ENCODE peak calls at places on chromosome 5, in five cellular contexts. I is dorsolateral prefrontal cortex, A is coronary artery, N is DND-41, M is ovary. Y is an unnamed sample.

GRCh38 chr5:109177782-109178181 is 232.0 kb downstream of the PJA2 start:
- DNase-seq in I (no peak), A (no peak), N (no peak), M (no peak), Y (no peak)

GRCh38 chr5:123811771-123812170 is 299.8 kb downstream of the CSNK1G3 start:
- DNase-seq in I (no peak), A (no peak), N (no peak), M (no peak), Y (no peak)

GRCh38 chr5:7501066-7501465 is 105.1 kb downstream of the ADCY2 start:
- DNase-seq in I (no peak), A (no peak), N (no peak), M (no peak), Y (no peak)

GRCh38 chr5:150593996-150594395 is 46.5 kb upstream of the SYNPO start:
- DNase-seq in I (no peak), A (no peak), N (no peak), M (no peak), Y (no peak)

GRCh38 chr5:4078544-4078943 is 482.9 kb downstream of the IRX1 start:
- DNase-seq in I (no peak), A (no peak), N (no peak), M (no peak), Y (no peak)

GRCh38 chr5:126055348-126055729 is 367.9 kb upstream of the GRAMD2B start:
- DNase-seq in I (no peak), A (no peak), N (no peak), M (no peak), Y (no peak)

GRCh38 chr5:54541823-54542783 is 24.5 kb downstream of the SNX18 start:
- DNase-seq in I (no peak), A (no peak), N (no peak), M (no peak), Y (no peak)

GRCh38 chr5:132237670-132238069 is 10.0 kb upstream of the P4HA2 start:
- DNase-seq in I (no peak), A (peak), N (no peak), M (no peak), Y (no peak)

GRCh38 chr5:83401122-83401620 is 70.4 kb upstream of the VCAN start:
- DNase-seq in I (no peak), A (no peak), N (peak), M (no peak), Y (no peak)

GRCh38 chr5:41871866-41872265 is 1.6 kb upstream of the OXCT1 start:
- DNase-seq in I (no peak), A (peak), N (no peak), M (peak), Y (no peak)

GRCh38 chr5:78649816-78650561 is 1.4 kb upstream of the LHFPL2 start:
- DNase-seq in I (no peak), A (no peak), N (no peak), M (no peak), Y (no peak)
- TF ChIP-seq CTCF in I (no peak), A (no peak), N (no peak), M (no peak), Y (no peak)

GRCh38 chr5:58262226-58262625 is 197.7 kb downstream of the PLK2 start:
- DNase-seq in I (no peak), A (no peak), N (no peak), M (no peak), Y (no peak)

GRCh38 chr5:58259685-58260152 is 200.2 kb downstream of the PLK2 start:
- DNase-seq in I (no peak), A (no peak), N (no peak), M (no peak), Y (no peak)

GRCh38 chr5:58260243-58260642 is 199.6 kb downstream of the PLK2 start:
- DNase-seq in I (no peak), A (no peak), N (no peak), M (no peak), Y (no peak)

GRCh38 chr5:58261605-58262004 is 198.3 kb downstream of the PLK2 start:
- DNase-seq in I (no peak), A (no peak), N (no peak), M (no peak), Y (no peak)

GRCh38 chr5:58258984-58259684 is 200.8 kb downstream of the PLK2 start:
- DNase-seq in I (no peak), A (no peak), N (no peak), M (no peak), Y (no peak)
- H3K27ac ChIP-seq in I (no peak), A (no peak), N (no peak), M (no peak), Y (no peak)

DNA sequence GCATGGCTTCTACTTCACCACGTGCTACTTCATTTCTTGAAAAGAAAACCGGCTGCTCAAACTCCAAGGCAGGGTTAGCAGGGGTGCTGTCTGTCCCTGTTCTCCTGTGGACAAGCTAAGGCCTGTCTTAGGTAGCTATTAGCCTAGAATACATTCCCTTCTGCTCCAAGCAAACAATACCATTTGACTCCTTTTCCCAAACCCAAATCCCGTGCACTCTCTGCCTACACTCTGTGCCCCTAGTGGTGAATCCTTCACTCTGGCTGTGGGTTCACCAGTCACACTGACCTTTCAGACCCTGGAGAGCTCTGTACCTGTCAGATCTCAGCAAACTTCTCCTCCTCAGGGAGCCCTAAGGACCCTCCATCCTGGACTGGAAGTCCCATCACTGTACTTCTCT is 211.6 kb downstream of the SLIT3 start:
- DNase-seq in I (no peak), A (no peak), N (no peak), M (no peak), Y (no peak)
- TF ChIP-seq CTCF in I (no peak), A (no peak), N (peak), M (no peak), Y (no peak)

DNA sequence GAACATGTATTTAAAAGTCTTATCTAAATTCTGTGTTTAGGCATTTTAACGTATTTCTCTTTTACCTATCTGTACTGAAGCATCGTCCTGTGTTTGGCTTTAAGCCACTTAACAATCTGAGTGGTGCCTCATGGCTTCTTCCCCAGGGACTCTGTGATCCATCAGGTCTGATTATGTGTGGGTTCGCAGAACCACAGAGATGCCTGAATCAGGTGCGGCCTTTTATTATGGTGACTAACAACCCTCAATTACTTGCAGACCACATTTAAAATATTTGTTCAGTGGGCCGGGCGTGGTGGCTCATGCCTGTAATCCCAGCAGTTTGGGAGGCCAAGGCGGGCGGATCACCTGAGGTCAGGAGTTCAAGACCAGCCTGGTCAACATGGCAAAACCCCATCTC is 39.6 kb upstream of the SAP30L start:
- DNase-seq in I (no peak), A (no peak), N (no peak), M (peak), Y (no peak)
- H3K27ac ChIP-seq in I (no peak), A (no peak), N (no peak), M (no peak), Y (no peak)

GRCh38 chr5:155126573-155126972 is 113.0 kb downstream of the KIF4B start:
- DNase-seq in I (no peak), A (no peak), N (no peak), M (no peak), Y (no peak)

GRCh38 chr5:155127552-155127951 is 114.0 kb downstream of the KIF4B start:
- DNase-seq in I (no peak), A (no peak), N (no peak), M (no peak), Y (no peak)

GRCh38 chr5:155125696-155126095 is 112.1 kb downstream of the KIF4B start:
- DNase-seq in I (no peak), A (no peak), N (no peak), M (no peak), Y (no peak)

GRCh38 chr5:155129513-155129880 is 115.9 kb downstream of the KIF4B start:
- DNase-seq in I (no peak), A (no peak), N (no peak), M (no peak), Y (no peak)

GRCh38 chr5:155128786-155129512 is 115.4 kb downstream of the KIF4B start:
- DNase-seq in I (no peak), A (no peak), N (no peak), M (no peak), Y (no peak)
- TF ChIP-seq CTCF in I (no peak), A (no peak), N (no peak), M (no peak), Y (no peak)

GRCh38 chr5:72291601-72292000 is 28.4 kb downstream of the MRPS27 start:
- DNase-seq in I (no peak), A (no peak), N (no peak), M (no peak), Y (no peak)
- H3K27ac ChIP-seq in I (no peak), A (peak), N (no peak), M (no peak), Y (no peak)